ENCODE peak calls at places on chromosomes 1 and 21, in six cellular contexts. One of them, this sample, is unnamed.

GRCh38 chr1:212916395-212917133 is 33.8 kb upstream of the VASH2 start:
- DNase-seq in stimulated activated CD8-positive, alpha-beta memory T cell treated with anti-CD3 and anti-CD28 coated beads, Interleukin-15, amount 100 ng/mL, for 1 hour: no peak
- DNase-seq in endothelial cell: peak; percentile 32
- DNase-seq in suprapubic skin: no peak
- DNase-seq in fibroblast of mammary gland: peak; percentile 34
- DNase-seq in AG09309: no peak
- DNase-seq in this sample: no peak

GRCh38 chr21:42218836-42219605 is at the start of gene ABCG1:
- DNase-seq in suprapubic skin: peak; percentile 74
- DNase-seq in fibroblast of mammary gland: no peak
- DNase-seq in stimulated activated CD8-positive, alpha-beta memory T cell treated with anti-CD3 and anti-CD28 coated beads, Interleukin-15, amount 100 ng/mL, for 1 hour: no peak
- DNase-seq in AG09309: no peak
- DNase-seq in endothelial cell: peak; percentile 56
- DNase-seq in this sample: no peak

GRCh38 chr1:150192012-150192411 is 42.3 kb downstream of the PLEKHO1 start:
- DNase-seq in fibroblast of mammary gland: peak; percentile 15
- DNase-seq in suprapubic skin: no peak
- DNase-seq in AG09309: peak; percentile 49
- DNase-seq in stimulated activated CD8-positive, alpha-beta memory T cell treated with anti-CD3 and anti-CD28 coated beads, Interleukin-15, amount 100 ng/mL, for 1 hour: no peak
- DNase-seq in endothelial cell: no peak
- DNase-seq in this sample: no peak

GRCh38 chr1:21262282-21263051 is 27.8 kb downstream of the ECE1 start:
- DNase-seq in suprapubic skin: peak; percentile 89
- DNase-seq in fibroblast of mammary gland: peak; percentile 94
- DNase-seq in endothelial cell: no peak
- DNase-seq in AG09309: peak; percentile 52
- DNase-seq in stimulated activated CD8-positive, alpha-beta memory T cell treated with anti-CD3 and anti-CD28 coated beads, Interleukin-15, amount 100 ng/mL, for 1 hour: no peak
- DNase-seq in this sample: peak; percentile 85

GRCh38 chr1:209989525-209989924 is 51.5 kb downstream of the SYT14 start:
- DNase-seq in stimulated activated CD8-positive, alpha-beta memory T cell treated with anti-CD3 and anti-CD28 coated beads, Interleukin-15, amount 100 ng/mL, for 1 hour: no peak
- DNase-seq in fibroblast of mammary gland: peak; percentile 25
- DNase-seq in endothelial cell: no peak
- DNase-seq in AG09309: no peak
- DNase-seq in suprapubic skin: no peak
- DNase-seq in this sample: no peak

GRCh38 chr1:109201123-109201703 is 12.5 kb upstream of the SARS1 start:
- DNase-seq in AG09309: peak; percentile 73
- DNase-seq in suprapubic skin: no peak
- DNase-seq in stimulated activated CD8-positive, alpha-beta memory T cell treated with anti-CD3 and anti-CD28 coated beads, Interleukin-15, amount 100 ng/mL, for 1 hour: no peak
- DNase-seq in fibroblast of mammary gland: peak; percentile 97
- DNase-seq in endothelial cell: peak; percentile 45
- DNase-seq in this sample: peak; percentile 51

GRCh38 chr21:43718872-43719747 is at the start of gene PDXK:
- DNase-seq in endothelial cell: peak; percentile 85
- DNase-seq in AG09309: no peak
- DNase-seq in fibroblast of mammary gland: peak; percentile 64
- DNase-seq in stimulated activated CD8-positive, alpha-beta memory T cell treated with anti-CD3 and anti-CD28 coated beads, Interleukin-15, amount 100 ng/mL, for 1 hour: peak; percentile 39
- DNase-seq in suprapubic skin: peak; percentile 88
- DNase-seq in this sample: no peak

GRCh38 chr1:37831809-37832208 is 23.8 kb upstream of the YRDC start:
- DNase-seq in AG09309: no peak
- DNase-seq in suprapubic skin: no peak
- DNase-seq in endothelial cell: no peak
- DNase-seq in stimulated activated CD8-positive, alpha-beta memory T cell treated with anti-CD3 and anti-CD28 coated beads, Interleukin-15, amount 100 ng/mL, for 1 hour: no peak
- DNase-seq in fibroblast of mammary gland: no peak
- DNase-seq in this sample: no peak

GRCh38 chr1:247189981-247190798 is 18.4 kb upstream of the ZNF124 start:
- DNase-seq in endothelial cell: no peak
- DNase-seq in suprapubic skin: no peak
- DNase-seq in AG09309: no peak
- DNase-seq in stimulated activated CD8-positive, alpha-beta memory T cell treated with anti-CD3 and anti-CD28 coated beads, Interleukin-15, amount 100 ng/mL, for 1 hour: no peak
- DNase-seq in fibroblast of mammary gland: no peak
- DNase-seq in this sample: no peak

GRCh38 chr1:172005856-172006255 is 164.6 kb downstream of the DNM3 start:
- DNase-seq in suprapubic skin: no peak
- DNase-seq in fibroblast of mammary gland: peak; percentile 35
- DNase-seq in endothelial cell: no peak
- DNase-seq in stimulated activated CD8-positive, alpha-beta memory T cell treated with anti-CD3 and anti-CD28 coated beads, Interleukin-15, amount 100 ng/mL, for 1 hour: no peak
- DNase-seq in AG09309: no peak
- DNase-seq in this sample: no peak

GRCh38 chr1:109927908-109928307 is 17.3 kb downstream of the CSF1 start:
- DNase-seq in fibroblast of mammary gland: peak; percentile 98
- DNase-seq in endothelial cell: no peak
- DNase-seq in suprapubic skin: peak; percentile 85
- DNase-seq in AG09309: no peak
- DNase-seq in stimulated activated CD8-positive, alpha-beta memory T cell treated with anti-CD3 and anti-CD28 coated beads, Interleukin-15, amount 100 ng/mL, for 1 hour: no peak
- DNase-seq in this sample: no peak

GRCh38 chr1:156804572-156805243 is 11.9 kb downstream of the SH2D2A start:
- DNase-seq in suprapubic skin: no peak
- DNase-seq in stimulated activated CD8-positive, alpha-beta memory T cell treated with anti-CD3 and anti-CD28 coated beads, Interleukin-15, amount 100 ng/mL, for 1 hour: no peak
- DNase-seq in AG09309: no peak
- DNase-seq in fibroblast of mammary gland: peak; percentile 50
- DNase-seq in endothelial cell: no peak
- DNase-seq in this sample: no peak

GRCh38 chr1:225835752-225836151 is 25.8 kb downstream of the EPHX1 start:
- DNase-seq in fibroblast of mammary gland: peak; percentile 64
- DNase-seq in AG09309: no peak
- DNase-seq in stimulated activated CD8-positive, alpha-beta memory T cell treated with anti-CD3 and anti-CD28 coated beads, Interleukin-15, amount 100 ng/mL, for 1 hour: no peak
- DNase-seq in suprapubic skin: no peak
- DNase-seq in endothelial cell: no peak
- DNase-seq in this sample: no peak

GRCh38 chr1:208122612-208123358 is 121.4 kb downstream of the PLXNA2 start:
- DNase-seq in AG09309: no peak
- DNase-seq in suprapubic skin: no peak
- DNase-seq in endothelial cell: no peak
- DNase-seq in fibroblast of mammary gland: no peak
- DNase-seq in stimulated activated CD8-positive, alpha-beta memory T cell treated with anti-CD3 and anti-CD28 coated beads, Interleukin-15, amount 100 ng/mL, for 1 hour: no peak
- DNase-seq in this sample: no peak

GRCh38 chr1:34606504-34606903 is 148.3 kb upstream of the GJB5 start:
- DNase-seq in suprapubic skin: no peak
- DNase-seq in AG09309: no peak
- DNase-seq in stimulated activated CD8-positive, alpha-beta memory T cell treated with anti-CD3 and anti-CD28 coated beads, Interleukin-15, amount 100 ng/mL, for 1 hour: no peak
- DNase-seq in endothelial cell: no peak
- DNase-seq in fibroblast of mammary gland: no peak
- DNase-seq in this sample: no peak

GRCh38 chr1:39981957-39982356 is 27.0 kb downstream of the MFSD2A start:
- DNase-seq in suprapubic skin: no peak
- DNase-seq in endothelial cell: no peak
- DNase-seq in fibroblast of mammary gland: peak; percentile 85
- DNase-seq in AG09309: peak; percentile 52
- DNase-seq in stimulated activated CD8-positive, alpha-beta memory T cell treated with anti-CD3 and anti-CD28 coated beads, Interleukin-15, amount 100 ng/mL, for 1 hour: no peak
- DNase-seq in this sample: peak; percentile 45

GRCh38 chr1:108531429-108531828 is 28.5 kb upstream of the EEIG2 start:
- DNase-seq in AG09309: no peak
- DNase-seq in suprapubic skin: no peak
- DNase-seq in stimulated activated CD8-positive, alpha-beta memory T cell treated with anti-CD3 and anti-CD28 coated beads, Interleukin-15, amount 100 ng/mL, for 1 hour: no peak
- DNase-seq in endothelial cell: no peak
- DNase-seq in fibroblast of mammary gland: no peak
- DNase-seq in this sample: no peak

GRCh38 chr1:206672844-206673758 is 11.6 kb upstream of the MAPKAPK2 start:
- DNase-seq in stimulated activated CD8-positive, alpha-beta memory T cell treated with anti-CD3 and anti-CD28 coated beads, Interleukin-15, amount 100 ng/mL, for 1 hour: no peak
- DNase-seq in fibroblast of mammary gland: peak; percentile 51
- DNase-seq in suprapubic skin: no peak
- DNase-seq in endothelial cell: no peak
- DNase-seq in AG09309: no peak
- DNase-seq in this sample: no peak

GRCh38 chr1:91754348-91754747 is 131.6 kb downstream of the TGFBR3 start:
- DNase-seq in AG09309: no peak
- DNase-seq in fibroblast of mammary gland: peak; percentile 80
- DNase-seq in suprapubic skin: no peak
- DNase-seq in endothelial cell: no peak
- DNase-seq in stimulated activated CD8-positive, alpha-beta memory T cell treated with anti-CD3 and anti-CD28 coated beads, Interleukin-15, amount 100 ng/mL, for 1 hour: no peak
- DNase-seq in this sample: no peak

GRCh38 chr1:84510165-84510564 is 3.8 kb upstream of the GNG5 start:
- DNase-seq in endothelial cell: no peak
- DNase-seq in suprapubic skin: no peak
- DNase-seq in fibroblast of mammary gland: no peak
- DNase-seq in AG09309: no peak
- DNase-seq in stimulated activated CD8-positive, alpha-beta memory T cell treated with anti-CD3 and anti-CD28 coated beads, Interleukin-15, amount 100 ng/mL, for 1 hour: no peak
- DNase-seq in this sample: no peak

GRCh38 chr21:44919111-44919912 is 1.4 kb downstream of the ITGB2 start:
- DNase-seq in stimulated activated CD8-positive, alpha-beta memory T cell treated with anti-CD3 and anti-CD28 coated beads, Interleukin-15, amount 100 ng/mL, for 1 hour: no peak
- DNase-seq in fibroblast of mammary gland: no peak
- DNase-seq in suprapubic skin: no peak
- DNase-seq in endothelial cell: no peak
- DNase-seq in AG09309: no peak
- DNase-seq in this sample: no peak

GRCh38 chr1:43373034-43373940 is 5.5 kb upstream of the ELOVL1 start:
- DNase-seq in endothelial cell: no peak
- DNase-seq in stimulated activated CD8-positive, alpha-beta memory T cell treated with anti-CD3 and anti-CD28 coated beads, Interleukin-15, amount 100 ng/mL, for 1 hour: no peak
- DNase-seq in fibroblast of mammary gland: peak; percentile 90
- DNase-seq in suprapubic skin: no peak
- DNase-seq in AG09309: peak; percentile 34
- DNase-seq in this sample: peak; percentile 35

GRCh38 chr1:39081266-39082139 is 55.4 kb downstream of the NDUFS5 start:
- DNase-seq in endothelial cell: peak; percentile 26
- DNase-seq in stimulated activated CD8-positive, alpha-beta memory T cell treated with anti-CD3 and anti-CD28 coated beads, Interleukin-15, amount 100 ng/mL, for 1 hour: no peak
- DNase-seq in suprapubic skin: no peak
- DNase-seq in fibroblast of mammary gland: no peak
- DNase-seq in AG09309: no peak
- DNase-seq in this sample: no peak

GRCh38 chr1:184366992-184367391 is 19.8 kb upstream of the C1orf21 start:
- DNase-seq in fibroblast of mammary gland: peak; percentile 77
- DNase-seq in stimulated activated CD8-positive, alpha-beta memory T cell treated with anti-CD3 and anti-CD28 coated beads, Interleukin-15, amount 100 ng/mL, for 1 hour: no peak
- DNase-seq in AG09309: no peak
- DNase-seq in suprapubic skin: no peak
- DNase-seq in endothelial cell: no peak
- DNase-seq in this sample: no peak

GRCh38 chr1:198122693-198123092 is 34.1 kb upstream of the NEK7 start:
- DNase-seq in AG09309: no peak
- DNase-seq in stimulated activated CD8-positive, alpha-beta memory T cell treated with anti-CD3 and anti-CD28 coated beads, Interleukin-15, amount 100 ng/mL, for 1 hour: no peak
- DNase-seq in suprapubic skin: no peak
- DNase-seq in endothelial cell: no peak
- DNase-seq in fibroblast of mammary gland: no peak
- DNase-seq in this sample: no peak

GRCh38 chr1:36594041-36594440 is 111.3 kb upstream of the CSF3R start:
- DNase-seq in AG09309: no peak
- DNase-seq in suprapubic skin: no peak
- DNase-seq in endothelial cell: no peak
- DNase-seq in stimulated activated CD8-positive, alpha-beta memory T cell treated with anti-CD3 and anti-CD28 coated beads, Interleukin-15, amount 100 ng/mL, for 1 hour: no peak
- DNase-seq in fibroblast of mammary gland: no peak
- DNase-seq in this sample: no peak

GRCh38 chr1:236486315-236486714 is 37.5 kb upstream of the LGALS8 start:
- DNase-seq in endothelial cell: no peak
- DNase-seq in fibroblast of mammary gland: no peak
- DNase-seq in stimulated activated CD8-positive, alpha-beta memory T cell treated with anti-CD3 and anti-CD28 coated beads, Interleukin-15, amount 100 ng/mL, for 1 hour: no peak
- DNase-seq in AG09309: no peak
- DNase-seq in suprapubic skin: no peak
- DNase-seq in this sample: no peak

GRCh38 chr1:154608522-154609294 is 722 bp upstream of the ADAR start:
- DNase-seq in endothelial cell: peak; percentile 38
- DNase-seq in suprapubic skin: peak; percentile 72
- DNase-seq in AG09309: no peak
- DNase-seq in stimulated activated CD8-positive, alpha-beta memory T cell treated with anti-CD3 and anti-CD28 coated beads, Interleukin-15, amount 100 ng/mL, for 1 hour: no peak
- DNase-seq in fibroblast of mammary gland: peak; percentile 50
- DNase-seq in this sample: no peak

GRCh38 chr21:32499249-32500055 is 85.9 kb downstream of the TCP10L start:
- DNase-seq in suprapubic skin: no peak
- DNase-seq in endothelial cell: no peak
- DNase-seq in AG09309: no peak
- DNase-seq in stimulated activated CD8-positive, alpha-beta memory T cell treated with anti-CD3 and anti-CD28 coated beads, Interleukin-15, amount 100 ng/mL, for 1 hour: no peak
- DNase-seq in fibroblast of mammary gland: peak; percentile 43
- DNase-seq in this sample: no peak

GRCh38 chr1:181490276-181490675 is 7.0 kb downstream of the CACNA1E start:
- DNase-seq in stimulated activated CD8-positive, alpha-beta memory T cell treated with anti-CD3 and anti-CD28 coated beads, Interleukin-15, amount 100 ng/mL, for 1 hour: no peak
- DNase-seq in endothelial cell: no peak
- DNase-seq in AG09309: no peak
- DNase-seq in fibroblast of mammary gland: no peak
- DNase-seq in suprapubic skin: no peak
- DNase-seq in this sample: no peak

GRCh38 chr1:174872615-174873058 is 127.1 kb upstream of the CACYBP start:
- DNase-seq in suprapubic skin: no peak
- DNase-seq in fibroblast of mammary gland: peak; percentile 9
- DNase-seq in AG09309: no peak
- DNase-seq in endothelial cell: no peak
- DNase-seq in stimulated activated CD8-positive, alpha-beta memory T cell treated with anti-CD3 and anti-CD28 coated beads, Interleukin-15, amount 100 ng/mL, for 1 hour: no peak
- DNase-seq in this sample: no peak

GRCh38 chr21:40685121-40685630 is 161.8 kb downstream of the DSCAM start:
- DNase-seq in AG09309: no peak
- DNase-seq in suprapubic skin: no peak
- DNase-seq in fibroblast of mammary gland: no peak
- DNase-seq in stimulated activated CD8-positive, alpha-beta memory T cell treated with anti-CD3 and anti-CD28 coated beads, Interleukin-15, amount 100 ng/mL, for 1 hour: no peak
- DNase-seq in endothelial cell: no peak
- DNase-seq in this sample: no peak

GRCh38 chr1:172640146-172640545 is 18.8 kb upstream of the FASLG start:
- DNase-seq in stimulated activated CD8-positive, alpha-beta memory T cell treated with anti-CD3 and anti-CD28 coated beads, Interleukin-15, amount 100 ng/mL, for 1 hour: no peak
- DNase-seq in fibroblast of mammary gland: peak; percentile 48
- DNase-seq in AG09309: no peak
- DNase-seq in endothelial cell: no peak
- DNase-seq in suprapubic skin: no peak
- DNase-seq in this sample: no peak

GRCh38 chr1:222464841-222465210 is 83.1 kb downstream of the HHIPL2 start:
- DNase-seq in endothelial cell: peak; percentile 64
- DNase-seq in suprapubic skin: no peak
- DNase-seq in AG09309: peak; percentile 43
- DNase-seq in stimulated activated CD8-positive, alpha-beta memory T cell treated with anti-CD3 and anti-CD28 coated beads, Interleukin-15, amount 100 ng/mL, for 1 hour: peak; percentile 35
- DNase-seq in fibroblast of mammary gland: peak; percentile 78
- DNase-seq in this sample: peak; percentile 43

GRCh38 chr1:3439346-3439745 is 15.1 kb upstream of the ARHGEF16 start:
- DNase-seq in fibroblast of mammary gland: no peak
- DNase-seq in AG09309: no peak
- DNase-seq in suprapubic skin: no peak
- DNase-seq in endothelial cell: no peak
- DNase-seq in stimulated activated CD8-positive, alpha-beta memory T cell treated with anti-CD3 and anti-CD28 coated beads, Interleukin-15, amount 100 ng/mL, for 1 hour: no peak
- DNase-seq in this sample: no peak

GRCh38 chr1:226637147-226637935 is 88.8 kb downstream of the STUM start:
- DNase-seq in fibroblast of mammary gland: peak; percentile 70
- DNase-seq in stimulated activated CD8-positive, alpha-beta memory T cell treated with anti-CD3 and anti-CD28 coated beads, Interleukin-15, amount 100 ng/mL, for 1 hour: no peak
- DNase-seq in suprapubic skin: peak; percentile 64
- DNase-seq in endothelial cell: no peak
- DNase-seq in AG09309: no peak
- DNase-seq in this sample: no peak

GRCh38 chr1:2921970-2922686 is 99.1 kb upstream of the ACTRT2 start:
- DNase-seq in AG09309: no peak
- DNase-seq in stimulated activated CD8-positive, alpha-beta memory T cell treated with anti-CD3 and anti-CD28 coated beads, Interleukin-15, amount 100 ng/mL, for 1 hour: peak; percentile 3
- DNase-seq in fibroblast of mammary gland: no peak
- DNase-seq in endothelial cell: no peak
- DNase-seq in suprapubic skin: no peak
- DNase-seq in this sample: no peak

GRCh38 chr1:60622486-60622885 is 459.9 kb upstream of the NFIA start:
- DNase-seq in fibroblast of mammary gland: peak; percentile 18
- DNase-seq in AG09309: no peak
- DNase-seq in endothelial cell: no peak
- DNase-seq in suprapubic skin: no peak
- DNase-seq in stimulated activated CD8-positive, alpha-beta memory T cell treated with anti-CD3 and anti-CD28 coated beads, Interleukin-15, amount 100 ng/mL, for 1 hour: no peak
- DNase-seq in this sample: no peak

GRCh38 chr1:19336543-19336942 is 24.4 kb downstream of the SLC66A1 start:
- DNase-seq in endothelial cell: no peak
- DNase-seq in AG09309: no peak
- DNase-seq in stimulated activated CD8-positive, alpha-beta memory T cell treated with anti-CD3 and anti-CD28 coated beads, Interleukin-15, amount 100 ng/mL, for 1 hour: no peak
- DNase-seq in fibroblast of mammary gland: peak; percentile 42
- DNase-seq in suprapubic skin: no peak
- DNase-seq in this sample: no peak